ENCODE peak calls at places on chromosomes 6 and 20, in seven cellular contexts. S, U, Y, Q, V, R and L are unnamed samples.
A peak's percentile ranks its signal among the peaks of the same experiment; 100 is the strongest.

GRCh38 chr6:162055365-162055764 is 672.2 kb downstream of the PRKN start:
- DNase-seq in Y (no peak), V (no peak), S (no peak), Q (no peak), R (no peak), U (no peak), L (no peak)

GRCh38 chr6:15313367-15313766 is 67.5 kb downstream of the JARID2 start:
- DNase-seq in V (peak; percentile 32), S (peak; percentile 36), Y (peak; percentile 56), R (no peak), Q (no peak), U (no peak), L (peak; percentile 51)

GRCh38 chr6:32666420-32667300 is at the start of gene HLA-DQB1:
- DNase-seq in Y (no peak), Q (no peak), S (peak; percentile 61), V (no peak), R (peak; percentile 59), U (peak; percentile 35), L (no peak)

GRCh38 chr6:30500421-30501069 is 11.2 kb downstream of the HLA-E start:
- DNase-seq in U (peak; percentile 49), R (no peak), Q (no peak), Y (no peak), V (no peak), S (peak; percentile 42), L (no peak)

GRCh38 chr20:58471161-58471834 is 43.9 kb downstream of the APCDD1L start:
- DNase-seq in Q (peak; percentile 48), R (no peak), U (peak; percentile 78), S (peak; percentile 76), V (no peak), Y (no peak), L (no peak)

GRCh38 chr20:52598306-52598705 is 373.9 kb upstream of the TSHZ2 start:
- DNase-seq in Y (no peak), V (no peak), R (no peak), Q (no peak), S (no peak), U (no peak), L (no peak)

GRCh38 chr6:149728499-149729234 is 10.8 kb upstream of the LATS1 start:
- DNase-seq in U (no peak), V (no peak), R (no peak), Y (no peak), S (no peak), Q (no peak), L (no peak)

GRCh38 chr20:62449951-62450815 is 22.8 kb upstream of the RBBP8NL start:
- DNase-seq in R (no peak), Q (peak; percentile 22), S (peak; percentile 17), Y (no peak), V (no peak), U (no peak), L (no peak)

GRCh38 chr6:87483929-87484328 is 11.2 kb downstream of the SLC35A1 start:
- DNase-seq in V (no peak), R (peak; percentile 15), S (no peak), Q (no peak), Y (no peak), U (peak; percentile 51), L (no peak)

GRCh38 chr6:167113935-167114910 is 8.7 kb upstream of the CCR6 start:
- DNase-seq in V (no peak), R (peak; percentile 45), Q (peak; percentile 67), Y (no peak), S (no peak), U (no peak), L (no peak)

GRCh38 chr6:160071805-160072687 is 49.6 kb upstream of the SLC22A1 start:
- DNase-seq in U (peak; percentile 8), V (no peak), Q (no peak), Y (no peak), S (no peak), R (no peak), L (no peak)

GRCh38 chr20:23320317-23320716 is 30.3 kb upstream of the NXT1 start:
- DNase-seq in U (peak; percentile 42), Q (no peak), S (no peak), R (no peak), Y (no peak), V (no peak), L (no peak)

GRCh38 chr20:46350201-46350985 is 42.1 kb upstream of the CDH22 start:
- DNase-seq in R (no peak), Q (peak; percentile 37), S (no peak), V (no peak), U (peak; percentile 87), Y (no peak), L (no peak)

GRCh38 chr6:44676826-44677433 is 289.4 kb downstream of the CDC5L start:
- DNase-seq in Y (no peak), Q (no peak), R (no peak), V (no peak), S (no peak), U (peak; percentile 14), L (no peak)

GRCh38 chr6:168703970-168704369 is 263.0 kb downstream of the SMOC2 start:
- DNase-seq in V (no peak), Y (no peak), R (no peak), U (peak; percentile 5), Q (no peak), S (no peak), L (no peak)

GRCh38 chr20:48742233-48742632 is 85.6 kb downstream of the PREX1 start:
- DNase-seq in S (no peak), Q (no peak), V (no peak), U (no peak), R (no peak), Y (no peak), L (no peak)

GRCh38 chr20:41701596-41702350 is 83.6 kb upstream of the CHD6 start:
- DNase-seq in U (no peak), R (no peak), Q (no peak), Y (no peak), S (no peak), V (no peak), L (no peak)

GRCh38 chr20:47610247-47610944 is 108.7 kb downstream of the NCOA3 start:
- DNase-seq in R (peak; percentile 55), U (peak; percentile 85), Y (no peak), S (peak; percentile 61), V (no peak), Q (peak; percentile 44), L (no peak)

GRCh38 chr20:59933849-59934585 is 580 bp upstream of the SYCP2 start:
- DNase-seq in U (peak; percentile 76), V (peak; percentile 82), Y (peak; percentile 88), Q (peak; percentile 82), R (peak; percentile 80), S (peak; percentile 80), L (peak; percentile 83)

GRCh38 chr20:46232575-46232974 is 75.7 kb downstream of the CDH22 start:
- DNase-seq in V (no peak), S (no peak), Q (no peak), U (no peak), Y (no peak), R (no peak), L (no peak)

GRCh38 chr6:149093643-149094042 is 223.9 kb upstream of the TAB2 start:
- DNase-seq in S (no peak), V (no peak), U (peak; percentile 68), Y (no peak), Q (no peak), R (no peak), L (no peak)

GRCh38 chr6:131949909-131950766 is 1.0 kb downstream of the CCN2 start:
- DNase-seq in Y (peak; percentile 74), U (peak; percentile 96), V (peak; percentile 86), R (no peak), Q (peak; percentile 83), S (peak; percentile 77), L (peak; percentile 48)
- H3K27ac ChIP-seq in Y (peak overlapping the region; percentile 91), U (peak overlapping the region; percentile 99), V (peak overlapping the region; percentile 84), R (no peak overlapping the region), Q (peak overlapping the region; percentile 97), S (peak overlapping the region; percentile 86), L (peak overlapping the region; percentile 59)

GRCh38 chr6:135008072-135008940 is 46.3 kb downstream of the HBS1L start:
- DNase-seq in Q (no peak), U (no peak), V (no peak), S (no peak), R (no peak), Y (no peak), L (no peak)

GRCh38 chr6:134999107-134999506 is 49.2 kb upstream of the ALDH8A1 start:
- DNase-seq in U (no peak), V (no peak), Q (no peak), R (no peak), S (no peak), Y (no peak), L (no peak)

GRCh38 chr6:135002229-135002844 is 52.3 kb downstream of the HBS1L start:
- DNase-seq in U (peak; percentile 38), R (no peak), S (no peak), V (no peak), Y (no peak), Q (no peak), L (no peak)

GRCh38 chr6:135006386-135006914 is 48.2 kb downstream of the HBS1L start:
- DNase-seq in U (no peak), Q (no peak), S (no peak), Y (no peak), V (no peak), R (no peak), L (no peak)

GRCh38 chr6:135002974-135003703 is 51.5 kb downstream of the HBS1L start:
- DNase-seq in S (no peak), U (no peak), Q (no peak), R (no peak), Y (no peak), V (no peak), L (no peak)
- H3K27ac ChIP-seq in S (no peak overlapping the region), U (no peak overlapping the region), Q (no peak overlapping the region), R (no peak overlapping the region), Y (no peak overlapping the region), V (no peak overlapping the region), L (no peak overlapping the region)

GRCh38 chr20:37295001-37295400 is 5.5 kb downstream of the MANBAL start:
- DNase-seq in U (peak; percentile 90), V (no peak), S (no peak), Y (no peak), R (no peak), Q (no peak), L (no peak)

GRCh38 chr20:37296371-37296770 is 6.9 kb downstream of the MANBAL start:
- DNase-seq in Y (no peak), U (no peak), V (no peak), R (no peak), S (no peak), Q (no peak), L (no peak)

GRCh38 chr20:37298190-37298939 is 8.9 kb downstream of the MANBAL start:
- DNase-seq in V (no peak), R (no peak), U (peak; percentile 67), Y (no peak), S (no peak), Q (no peak), L (no peak)

GRCh38 chr20:37295595-37295994 is 6.1 kb downstream of the MANBAL start:
- DNase-seq in R (no peak), S (no peak), U (no peak), Y (no peak), Q (no peak), V (no peak), L (no peak)

GRCh38 chr20:37297066-37297736 is 7.7 kb downstream of the MANBAL start:
- DNase-seq in R (no peak), V (no peak), Y (no peak), U (peak; percentile 54), S (no peak), Q (no peak), L (no peak)
- H3K27ac ChIP-seq in R (no peak overlapping the region), V (no peak overlapping the region), Y (no peak overlapping the region), U (peak overlapping the region; percentile 43), S (no peak overlapping the region), Q (peak overlapping the region; percentile 81), L (no peak overlapping the region)

DNA sequence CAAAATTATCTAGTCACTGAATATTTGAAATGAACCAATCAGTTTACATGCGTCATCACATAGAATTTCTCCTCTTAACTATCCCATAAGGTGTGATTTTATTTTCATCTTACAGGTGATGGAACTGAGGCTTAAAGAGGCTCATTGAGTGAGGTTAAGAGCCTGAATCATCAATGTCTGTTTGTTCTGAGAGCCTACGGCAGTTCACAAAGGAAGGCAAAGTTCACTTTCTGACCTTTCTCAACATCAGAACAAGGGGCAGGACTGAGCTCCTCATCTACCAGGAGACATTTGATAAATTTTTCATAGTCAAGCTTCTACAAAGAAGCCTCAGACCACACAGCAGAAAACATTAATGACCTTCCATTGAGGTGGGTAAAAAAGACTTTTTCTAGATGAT is 54.9 kb upstream of the OLIG3 start:
- DNase-seq in S (no peak), Y (no peak), Q (no peak), V (no peak), U (no peak), R (no peak), L (no peak)
- H3K27ac ChIP-seq in S (no peak overlapping the region), Y (no peak overlapping the region), Q (no peak overlapping the region), V (no peak overlapping the region), U (no peak overlapping the region), R (no peak overlapping the region), L (no peak overlapping the region)